ENCODE peak calls at places on chromosome 20, in five cellular contexts. N, E, Y, D and O are unnamed samples.

GRCh38 chr20:55513966-55514365 is 491.4 kb downstream of the CBLN4 start:
- DNase-seq in N (no peak), E (no peak), Y (no peak), D (no peak), O (no peak)

GRCh38 chr20:36628076-36628475 is 17.9 kb downstream of the SLA2 start:
- DNase-seq in N (no peak), E (no peak), Y (no peak), D (no peak), O (no peak)

GRCh38 chr20:8423482-8423881 is 291.4 kb downstream of the PLCB1 start:
- DNase-seq in N (no peak), E (no peak), Y (no peak), D (no peak), O (no peak)

GRCh38 chr20:3563548-3564177 is 92.8 kb downstream of the ATRN start:
- DNase-seq in N (peak), E (no peak), Y (peak), D (peak), O (no peak)

GRCh38 chr20:46523696-46524328 is 10.5 kb upstream of the ZNF334 start:
- DNase-seq in N (peak), E (no peak), Y (no peak), D (no peak), O (no peak)

GRCh38 chr20:62815066-62815991 is 1.5 kb upstream of the COL9A3 start:
- DNase-seq in N (peak), E (peak), Y (no peak), D (no peak), O (no peak)

GRCh38 chr20:62155428-62156253 is 12.1 kb downstream of the SS18L1 start:
- DNase-seq in N (no peak), E (peak), Y (no peak), D (no peak), O (no peak)

GRCh38 chr20:52619101-52619500 is 353.1 kb upstream of the TSHZ2 start:
- DNase-seq in N (no peak), E (no peak), Y (no peak), D (no peak), O (no peak)

GRCh38 chr20:45290677-45291355 is 15.8 kb upstream of the RBPJL start:
- DNase-seq in N (peak), E (peak), Y (peak), D (peak), O (peak)

GRCh38 chr20:25510202-25510601 is 75.1 kb downstream of the NINL start:
- DNase-seq in N (no peak), E (no peak), Y (peak), D (no peak), O (no peak)

GRCh38 chr20:6599876-6600275 is 167.6 kb upstream of the BMP2 start:
- DNase-seq in N (no peak), E (no peak), Y (no peak), D (no peak), O (no peak)

DNA sequence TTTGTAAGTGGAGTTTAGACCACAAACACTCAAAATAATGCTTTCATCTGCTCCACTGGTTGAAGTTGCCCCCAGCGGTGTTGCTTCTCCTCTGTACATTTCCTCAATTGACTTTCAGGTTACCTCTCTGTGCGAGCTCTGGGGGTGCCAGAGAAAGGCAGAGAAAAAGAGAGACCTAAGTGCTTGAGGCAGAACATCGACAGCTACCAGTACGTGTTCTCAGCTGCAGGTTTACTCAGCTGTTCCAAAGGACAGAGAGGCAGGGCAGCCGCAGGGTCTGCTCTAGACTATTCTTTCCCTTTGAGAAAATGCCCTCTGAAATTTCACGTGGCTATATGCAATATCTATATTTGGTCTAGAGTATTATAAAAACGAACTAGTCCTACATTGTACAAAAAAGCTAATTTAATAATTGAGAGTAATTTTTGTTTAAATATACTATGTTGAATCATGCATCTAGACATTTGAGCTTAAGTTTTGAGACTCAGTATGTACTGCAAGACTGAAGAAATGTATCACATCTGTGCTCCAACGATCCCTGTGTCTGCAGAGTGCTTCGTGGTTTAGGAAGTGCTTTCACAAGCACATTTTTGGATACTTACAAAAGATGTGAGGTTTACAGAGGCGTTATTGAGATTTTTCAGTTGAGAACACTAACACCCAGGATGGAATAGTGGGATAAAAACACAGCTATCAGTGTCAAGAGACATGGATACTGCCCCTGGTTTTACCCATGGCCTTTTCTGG is 453.5 kb upstream of the FLRT3 start:
- DNase-seq in N (no peak), E (no peak), Y (no peak), D (no peak), O (no peak)
- H3K27ac ChIP-seq in N (no peak), E (no peak), Y (no peak), D (no peak), O (no peak)

GRCh38 chr20:50345712-50346371 is 155.2 kb downstream of the CEBPB start:
- DNase-seq in N (no peak), E (no peak), Y (no peak), D (no peak), O (no peak)

GRCh38 chr20:50347568-50347981 is 156.9 kb downstream of the CEBPB start:
- DNase-seq in N (no peak), E (no peak), Y (no peak), D (no peak), O (no peak)

GRCh38 chr20:50348118-50348517 is 157.5 kb downstream of the CEBPB start:
- DNase-seq in N (peak), E (no peak), Y (peak), D (no peak), O (peak)

GRCh38 chr20:50344232-50345071 is 153.8 kb downstream of the CEBPB start:
- DNase-seq in N (no peak), E (peak), Y (no peak), D (no peak), O (peak)

DNA sequence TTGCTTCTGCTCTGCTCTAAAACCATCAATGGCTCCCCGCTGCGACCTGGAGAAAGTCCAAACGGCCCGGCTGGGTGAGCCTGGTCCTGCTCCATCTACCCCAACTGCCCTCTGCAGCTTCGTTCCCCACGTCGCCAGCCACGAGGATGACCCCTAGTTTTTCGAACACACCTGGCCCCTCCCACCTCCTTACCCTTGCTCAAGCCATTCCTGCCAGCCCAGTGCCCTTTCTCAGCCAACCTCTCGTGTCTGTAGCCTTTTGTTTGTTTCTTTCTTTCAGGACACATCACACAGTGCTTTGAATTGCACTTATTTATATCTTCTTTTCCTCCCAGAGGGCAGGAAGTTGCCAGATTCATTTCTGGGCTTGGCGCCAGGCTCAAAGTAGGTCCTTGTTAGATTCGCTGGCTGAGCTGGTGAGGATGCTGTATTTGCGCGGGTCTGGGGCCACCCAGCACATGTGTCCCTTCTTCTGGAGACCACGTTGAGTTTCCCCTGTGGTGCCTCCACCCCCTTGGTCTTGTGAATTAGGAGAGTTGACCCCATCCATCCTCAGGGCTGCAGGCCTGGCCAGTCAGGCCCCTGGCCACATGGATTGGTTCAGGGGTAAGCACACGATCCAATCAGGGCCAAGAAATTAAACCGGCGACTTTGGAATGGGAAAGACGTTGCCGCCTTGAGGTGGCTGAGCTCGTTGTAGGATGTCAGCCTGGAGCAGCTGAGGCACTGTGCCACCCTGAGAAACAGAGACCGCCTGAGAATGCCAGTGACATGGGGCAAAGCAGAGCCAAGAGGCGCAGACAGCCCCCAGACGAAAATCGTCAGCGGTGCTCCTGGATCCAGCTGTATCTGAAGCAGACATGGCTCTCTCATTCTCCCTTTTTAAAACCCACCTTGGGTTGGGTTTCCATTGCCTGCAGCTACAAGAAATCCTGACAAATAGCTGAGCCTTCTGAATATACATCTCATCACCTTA is 156.0 kb downstream of the CEBPB start:
- DNase-seq in N (peak), E (no peak), Y (peak), D (no peak), O (peak)
- H3K27ac ChIP-seq in N (no peak), E (no peak), Y (peak), D (no peak), O (peak)

DNA sequence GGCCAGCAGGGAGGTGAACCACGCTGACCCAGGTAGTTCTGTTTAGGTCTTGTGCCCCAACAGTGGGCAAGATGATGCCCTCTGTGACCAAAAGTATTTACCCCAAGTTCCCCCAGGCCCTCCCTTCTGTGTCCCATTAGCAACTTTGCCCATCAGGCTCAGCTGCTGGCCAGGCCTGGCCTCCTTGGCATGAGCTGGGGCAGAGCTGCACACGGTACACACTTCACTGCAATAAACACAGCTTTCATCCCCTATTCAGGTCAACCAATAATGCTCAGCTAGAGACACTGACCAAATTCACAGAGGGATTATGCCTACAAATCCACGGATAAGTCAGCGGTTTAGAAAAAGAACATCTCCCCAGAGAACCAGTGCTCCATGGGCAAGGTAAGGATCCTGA is 103.7 kb downstream of the SLC23A2 start:
- DNase-seq in N (no peak), E (no peak), Y (no peak), D (no peak), O (no peak)
- H3K27ac ChIP-seq in N (no peak), E (no peak), Y (peak), D (no peak), O (no peak)

GRCh38 chr20:31843288-31843687 is 2.1 kb downstream of the FOXS1 start:
- DNase-seq in N (no peak), E (no peak), Y (no peak), D (no peak), O (no peak)
- H3K27ac ChIP-seq in N (no peak), E (no peak), Y (no peak), D (no peak), O (peak)

DNA sequence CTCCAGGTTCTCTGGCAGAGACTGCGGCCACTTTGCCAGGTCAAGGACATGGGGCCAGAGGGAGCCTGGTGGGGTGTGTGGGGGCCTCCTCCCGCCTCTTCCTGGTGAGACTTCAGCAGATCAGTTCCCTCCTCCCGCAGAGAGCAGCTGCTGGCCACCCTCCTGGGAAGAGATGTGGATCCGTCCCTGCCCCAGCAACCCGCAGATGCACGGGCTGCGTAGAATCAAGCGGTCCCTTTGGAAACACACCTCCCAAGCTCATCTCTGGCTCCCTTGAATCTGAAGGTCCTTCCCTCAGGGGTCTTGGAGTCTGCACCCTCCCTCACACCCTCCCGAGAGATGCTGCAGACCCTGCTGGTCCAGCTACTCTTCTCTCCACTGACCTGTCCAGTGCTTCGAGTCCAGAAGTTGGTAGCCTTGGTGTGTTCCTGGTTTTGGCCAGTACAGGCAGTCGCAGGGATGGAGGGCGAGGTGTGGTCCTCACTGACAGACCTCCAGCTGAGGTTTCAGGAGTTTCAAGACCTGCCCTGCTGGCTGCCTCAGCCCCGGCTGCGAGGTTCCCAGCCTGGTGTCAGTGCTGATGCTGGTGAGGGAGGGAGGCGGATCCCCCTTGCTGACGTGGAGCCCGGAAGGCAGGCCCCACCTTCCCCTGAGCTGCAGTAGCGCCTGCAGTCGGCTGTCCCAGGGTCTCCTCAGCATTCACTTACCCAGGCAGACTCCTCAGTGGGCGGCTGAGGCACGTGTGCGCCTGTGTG is at the start of gene NPBWR2:
- DNase-seq in N (no peak), E (peak), Y (no peak), D (no peak), O (no peak)
- H3K27ac ChIP-seq in N (no peak), E (no peak), Y (no peak), D (no peak), O (no peak)

DNA sequence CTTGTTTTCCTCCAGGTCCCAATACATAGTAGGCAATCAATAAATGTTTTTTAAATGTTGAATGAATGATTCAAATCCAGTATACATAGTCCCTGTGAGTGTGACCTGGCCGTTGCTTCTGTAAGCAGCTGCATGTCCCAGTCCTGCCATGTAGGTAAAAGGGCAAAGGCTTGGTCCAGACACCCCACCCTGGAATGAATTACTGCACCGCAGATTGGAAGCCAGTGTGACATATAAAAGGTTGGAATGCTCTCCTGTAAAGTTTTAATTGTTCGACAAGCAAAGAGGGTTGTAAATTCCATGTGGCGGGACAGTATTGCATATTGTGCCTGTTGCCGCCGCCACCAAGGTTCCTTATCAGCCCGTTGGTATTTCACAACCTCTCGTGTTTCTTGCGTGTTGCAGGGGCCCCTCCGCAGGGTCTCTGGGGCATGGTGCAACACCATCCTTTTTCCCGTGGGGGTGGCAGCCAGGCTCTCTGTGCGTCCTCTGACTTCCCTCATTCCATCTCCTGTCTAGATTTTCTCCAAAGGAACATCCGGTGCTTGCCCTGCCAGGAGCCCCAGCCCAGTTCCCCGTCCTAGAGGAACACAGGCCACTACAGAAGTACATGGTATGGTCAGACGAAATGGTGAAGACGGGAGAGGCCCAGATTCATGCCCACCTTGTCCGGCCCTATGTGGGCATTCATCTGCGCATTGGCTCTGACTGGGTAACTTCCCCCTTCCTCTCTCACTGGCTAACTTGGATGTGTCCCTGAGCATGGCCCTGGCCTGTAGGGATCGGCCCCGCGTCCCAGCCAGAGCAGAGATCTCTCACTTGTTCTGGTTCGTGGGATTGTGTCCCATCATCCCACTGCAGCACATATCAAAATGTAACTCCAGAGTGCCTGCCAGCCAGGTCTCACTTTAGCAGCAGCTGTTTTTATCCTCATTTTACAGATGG is 20.3 kb downstream of the POFUT1 start:
- DNase-seq in N (peak), E (no peak), Y (peak), D (no peak), O (peak)
- H3K27ac ChIP-seq in N (no peak), E (no peak), Y (no peak), D (no peak), O (peak)

DNA sequence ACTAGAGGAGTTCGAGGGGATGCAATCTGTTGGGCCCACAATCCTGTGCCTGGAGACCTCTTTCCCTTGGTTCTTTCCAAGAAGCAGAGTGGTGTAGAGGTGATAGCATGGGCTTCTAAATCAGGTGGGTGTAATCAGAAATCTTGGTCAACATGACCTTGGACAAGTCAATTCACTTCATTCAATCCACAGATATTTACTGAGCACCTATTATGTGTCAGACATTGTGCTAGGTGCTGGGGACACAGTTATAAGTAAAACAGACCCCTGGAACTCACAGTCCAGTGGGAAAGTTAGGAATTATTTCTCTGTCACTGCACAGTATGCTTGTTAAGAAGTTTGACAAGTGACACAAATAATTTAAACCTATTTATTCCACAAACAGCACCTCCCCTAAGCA is 3.3 kb upstream of the E2F1 start:
- DNase-seq in N (no peak), E (no peak), Y (no peak), D (no peak), O (no peak)
- H3K27ac ChIP-seq in N (peak), E (no peak), Y (peak), D (no peak), O (no peak)